ENCODE peak calls at places on chromosomes 1 and 21, in seven cellular contexts. D is endodermal cell; G is left lung; Y is CD8-positive, alpha-beta T cell; J is IMR-90; N is heart right ventricle; K is uterus. A is an unnamed sample. For H3K27me3, the result is how much of the 10 kb centered on the place peaks cover.

GRCh38 chr21:42469272-42469671 is 26.8 kb downstream of the RSPH1 start:
- DNase-seq in J (no peak), K (no peak), D (no peak), G (no peak), N (no peak), Y (no peak), A (no peak)

GRCh38 chr1:53065391-53065790 is 3.4 kb downstream of the PODN start:
- DNase-seq in G (peak), J (no peak), D (peak), N (no peak), K (no peak), Y (no peak), A (no peak)

GRCh38 chr1:190399233-190399632 is 78.4 kb downstream of the BRINP3 start:
- DNase-seq in N (no peak), J (no peak), K (no peak), Y (no peak), D (no peak), G (no peak), A (no peak)

GRCh38 chr1:231724876-231725647 is 98.5 kb downstream of the DISC1 start:
- DNase-seq in K (no peak), D (peak), G (no peak), N (no peak), Y (no peak), J (peak), A (peak)

GRCh38 chr1:166485620-166486019 is 318.8 kb upstream of the FAM78B start:
- DNase-seq in D (no peak), Y (no peak), N (no peak), K (no peak), J (no peak), G (no peak), A (no peak)

GRCh38 chr1:57350619-57351018 is 73.2 kb downstream of the DAB1 start:
- DNase-seq in N (no peak), K (no peak), J (peak), G (no peak), D (no peak), Y (no peak), A (no peak)

GRCh38 chr21:45555557-45556301 is 13.5 kb upstream of the SLC19A1 start:
- DNase-seq in K (peak), Y (peak), N (peak), D (peak), J (peak), G (peak), A (no peak)

GRCh38 chr1:204357551-204357950 is 2.2 kb downstream of the PLEKHA6 start:
- DNase-seq in K (no peak), J (no peak), N (peak), D (peak), G (no peak), Y (no peak), A (no peak)

GRCh38 chr1:231776006-231776707 is 149.6 kb downstream of the DISC1 start:
- DNase-seq in K (no peak), G (no peak), J (peak), Y (no peak), N (no peak), D (no peak), A (no peak)

GRCh38 chr1:214123061-214123784 is 135.4 kb downstream of the PROX1 start:
- DNase-seq in K (peak), D (peak), Y (no peak), J (peak), N (no peak), G (peak), A (peak)

GRCh38 chr21:33110340-33110715 is 40.4 kb downstream of the OLIG1 start:
- DNase-seq in Y (no peak), D (no peak), G (no peak), K (no peak), N (no peak), J (no peak), A (no peak)
- H3K27me3 ChIP-seq in Y (under half), D (half or more), G (half or more), K (under half), N (half or more), J (half or more), A (under half)

DNA sequence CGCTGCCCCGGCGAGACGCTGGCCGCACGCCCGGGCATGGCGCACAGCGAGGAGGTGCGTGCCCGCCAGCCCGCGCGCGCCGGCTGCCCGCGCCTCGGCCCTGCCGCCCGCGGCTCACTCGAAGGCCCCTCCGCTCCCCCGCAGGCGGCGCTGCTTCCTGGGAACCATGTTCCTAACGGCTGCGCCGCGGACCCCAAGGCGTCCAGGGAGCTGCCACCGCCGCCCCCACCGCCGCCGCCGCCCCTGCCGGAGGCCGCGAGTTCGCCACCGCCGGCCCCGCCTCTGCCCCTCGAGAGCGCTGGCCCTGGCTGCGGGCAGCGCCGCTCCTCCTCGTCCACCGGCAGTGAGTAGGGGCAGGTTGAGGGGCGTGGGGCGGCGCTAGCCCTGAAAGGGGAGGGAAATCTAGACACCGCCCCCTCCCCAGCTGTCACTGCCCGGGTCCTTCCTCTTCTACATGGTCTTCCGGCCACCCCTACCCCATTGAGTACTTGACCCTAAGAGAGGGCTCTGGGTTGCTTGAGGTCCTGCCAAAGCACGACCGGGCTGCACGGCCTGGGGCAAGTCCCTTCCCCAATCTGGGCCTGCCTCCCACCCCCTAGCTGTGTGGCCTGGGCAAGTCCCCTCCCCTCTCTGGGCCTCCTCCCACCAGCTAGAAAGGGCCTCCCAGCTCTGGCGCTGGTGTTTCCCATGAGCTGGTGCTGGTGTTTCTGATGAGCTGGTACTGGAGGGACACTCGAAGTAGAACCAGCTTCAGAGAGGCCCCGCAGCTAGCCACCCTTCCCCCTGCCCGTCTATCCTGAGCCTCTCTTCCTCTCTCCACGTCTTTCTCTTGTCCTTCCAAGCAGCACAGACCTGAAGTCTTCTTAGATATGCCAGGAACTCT is 17.0 kb downstream of the TNFRSF25 start:
- DNase-seq in N (no peak), G (no peak), Y (no peak), K (no peak), D (peak), J (no peak), A (no peak)
- H3K27me3 ChIP-seq in N (half or more), G (half or more), Y (under half), K (under half), D (half or more), J (half or more), A (under half)

DNA sequence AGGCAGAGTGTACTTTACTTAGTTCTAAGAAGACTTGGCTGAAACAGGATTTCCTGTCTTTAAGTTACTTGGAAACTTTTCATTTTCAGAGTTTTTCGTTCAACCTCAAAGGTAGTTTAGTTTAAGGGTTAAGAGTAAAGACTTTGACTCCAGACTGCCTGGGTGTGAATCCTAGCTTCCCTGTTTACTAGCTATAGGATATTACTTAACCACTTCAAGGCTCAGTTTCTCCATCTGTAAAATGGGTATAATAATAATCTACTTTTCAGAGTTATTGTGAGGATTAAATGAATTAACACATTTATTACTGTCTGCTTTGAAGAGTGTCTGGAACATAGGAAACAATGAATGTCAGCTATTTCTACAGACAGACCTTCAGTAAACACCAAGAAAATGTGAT is 30.0 kb downstream of the ZNHIT6 start:
- DNase-seq in J (no peak), D (no peak), G (no peak), Y (no peak), K (no peak), N (no peak), A (no peak)
- H3K27me3 ChIP-seq in J (under half), D (under half), G (under half), Y (under half), K (under half), N (under half), A (under half)

DNA sequence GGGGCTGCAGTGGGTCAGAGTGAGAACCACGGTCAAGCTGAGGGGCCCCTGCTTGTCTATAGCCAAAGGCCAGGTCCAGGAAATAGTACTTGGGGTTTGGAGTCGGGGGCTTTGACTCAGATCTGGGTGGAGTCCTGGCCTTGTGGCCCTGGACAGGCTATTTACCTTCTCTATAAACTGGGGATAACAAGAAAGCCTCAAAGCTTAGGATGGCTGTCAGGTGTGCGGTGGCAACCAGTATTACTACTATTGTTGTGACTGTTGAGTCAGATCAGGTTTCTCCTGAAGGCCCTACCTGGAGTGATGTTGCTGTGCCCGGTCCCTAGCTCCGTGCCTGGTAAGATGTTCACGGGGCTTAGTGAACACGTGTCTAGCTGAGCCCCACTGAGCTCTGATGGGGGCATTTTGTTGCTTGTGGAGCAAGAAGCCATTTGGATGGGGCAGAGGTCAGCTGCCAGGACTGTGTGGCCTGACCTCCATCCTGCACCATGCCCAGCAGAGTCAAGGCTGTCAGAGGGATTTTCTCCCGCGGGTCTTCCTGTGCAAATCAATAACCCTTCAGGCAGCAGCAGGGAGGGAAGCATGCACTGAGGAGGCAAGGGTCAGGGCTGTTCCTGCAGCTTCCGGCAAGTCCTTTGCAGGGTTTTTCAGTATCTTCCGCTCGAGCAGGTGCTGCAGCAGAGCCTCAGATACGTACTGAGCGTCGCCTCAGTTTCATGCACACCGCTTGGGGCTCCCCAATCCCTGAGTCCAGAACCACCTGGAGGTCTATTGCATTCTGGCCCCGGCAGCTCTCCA is 170.3 kb downstream of the CAMTA1 start:
- DNase-seq in N (no peak), G (no peak), J (no peak), Y (no peak), K (no peak), D (no peak), A (no peak)
- H3K27me3 ChIP-seq in N (under half), G (under half), J (under half), Y (under half), K (under half), D (under half), A (under half)

DNA sequence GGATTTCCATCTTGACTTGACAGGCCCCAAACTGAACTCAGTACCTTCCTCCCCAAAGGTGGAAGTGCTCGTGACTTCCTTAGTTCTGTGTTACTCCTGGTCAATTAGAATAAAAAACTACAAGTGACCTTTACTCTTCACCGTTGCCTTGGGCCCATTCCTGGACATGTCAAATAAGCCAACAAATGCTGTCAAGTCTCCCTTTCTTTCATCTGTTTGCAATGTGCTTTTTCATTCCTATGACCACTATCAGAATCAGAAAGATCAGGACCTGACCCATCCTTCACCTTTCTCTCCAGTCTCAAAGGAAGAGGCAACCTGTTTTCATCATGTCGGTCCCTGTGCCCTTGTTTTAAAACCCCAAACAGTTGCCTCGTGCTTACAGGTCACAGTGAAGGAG is 4.9 kb upstream of the KCNJ10 start:
- DNase-seq in Y (no peak), D (no peak), J (no peak), G (no peak), K (no peak), N (no peak), A (no peak)
- H3K27me3 ChIP-seq in Y (under half), D (under half), J (under half), G (under half), K (under half), N (under half), A (under half)

DNA sequence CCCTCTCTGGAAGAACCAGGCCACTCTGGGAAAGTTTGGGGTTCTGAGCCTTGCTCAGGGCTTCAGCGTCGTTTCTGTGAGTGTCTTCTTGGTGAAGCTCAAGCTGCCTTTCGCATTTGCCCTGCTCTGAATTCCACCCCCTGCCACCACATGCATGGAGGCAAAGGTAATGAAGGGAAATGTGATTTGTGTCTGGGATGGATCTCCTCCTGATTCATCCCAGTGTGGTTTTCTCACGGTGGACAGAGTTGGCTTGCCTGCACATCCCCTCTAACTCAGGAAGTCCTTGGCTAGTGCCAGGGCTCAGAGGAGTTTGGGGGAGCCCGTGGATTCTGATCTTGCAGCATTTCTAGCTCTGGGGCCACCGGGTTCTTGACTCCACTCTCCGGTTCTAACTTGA is 173.6 kb upstream of the RAB4A start:
- DNase-seq in N (no peak), K (no peak), G (no peak), J (no peak), D (peak), Y (no peak), A (no peak)
- H3K27me3 ChIP-seq in N (under half), K (under half), G (under half), J (under half), D (under half), Y (under half), A (under half)

GRCh38 chr1:2807678-2808385 is 6.3 kb upstream of the TTC34 start:
- DNase-seq in J (no peak), G (no peak), Y (no peak), D (no peak), N (no peak), K (no peak), A (no peak)
- H3K27me3 ChIP-seq in J (under half), G (under half), Y (under half), D (under half), N (half or more), K (under half), A (under half)

A was measured in iPS DF 6.9.